ENCODE peak calls at places on chromosome 19, in four cellular contexts. T is RCC 7860, D is breast epithelium, P is kidney glomerular epithelial cell. E is an unnamed sample.

GRCh38 chr19:57210381-57210780 is 19.1 kb downstream of the ZNF264 start:
- DNase-seq in P (no peak), T (no peak), D (no peak), E (no peak)

GRCh38 chr19:14432817-14433453 is at the start of gene PKN1:
- DNase-seq in T (no peak), D (no peak), P (no peak), E (no peak)

GRCh38 chr19:43984687-43985000 is 656 bp downstream of the ZNF155 start:
- DNase-seq in T (no peak), D (no peak), P (no peak), E (no peak)

GRCh38 chr19:3024870-3025515 is 4.1 kb downstream of the TLE2 start:
- DNase-seq in P (no peak), D (no peak), T (no peak), E (no peak)

GRCh38 chr19:7618771-7619510 is 10.4 kb downstream of the XAB2 start:
- DNase-seq in P (no peak), T (no peak), D (peak), E (peak)

GRCh38 chr19:52638601-52639000 is 446 bp upstream of the ZNF83 start:
- DNase-seq in D (peak), P (peak), T (peak), E (no peak)

GRCh38 chr19:21462540-21462939 is 42.9 kb upstream of the ZNF429 start:
- DNase-seq in T (no peak), P (no peak), D (no peak), E (no peak)

GRCh38 chr19:1503089-1503924 is 9.5 kb downstream of the ADAMTSL5 start:
- DNase-seq in D (no peak), P (no peak), T (no peak), E (no peak)

GRCh38 chr19:7870571-7871279 is 3.5 kb downstream of the PRR36 start:
- DNase-seq in D (peak), T (peak), P (no peak), E (peak)

GRCh38 chr19:934865-935422 is 9.1 kb downstream of the ARID3A start:
- DNase-seq in P (no peak), T (no peak), D (peak), E (no peak)

GRCh38 chr19:9917322-9917721 is 19.0 kb downstream of the OLFM2 start:
- DNase-seq in T (no peak), D (no peak), P (peak), E (peak)

GRCh38 chr19:15404780-15405211 is 14.0 kb downstream of the AKAP8L start:
- DNase-seq in P (peak), T (no peak), D (no peak), E (peak)

GRCh38 chr19:1026189-1027019 is at the start of gene CNN2:
- DNase-seq in P (peak), D (peak), T (peak), E (peak)

GRCh38 chr19:1560281-1560882 is 7.7 kb downstream of the MEX3D start:
- DNase-seq in D (no peak), T (no peak), P (no peak), E (no peak)

GRCh38 chr19:30546332-30546731 is 174.1 kb downstream of the ZNF536 start:
- DNase-seq in D (no peak), P (no peak), T (no peak), E (no peak)

GRCh38 chr19:17680235-17680722 is 7.9 kb downstream of the UNC13A start:
- DNase-seq in P (no peak), T (peak), D (peak), E (peak)

GRCh38 chr19:47490847-47491246 is 6.8 kb upstream of the KPTN start:
- DNase-seq in P (no peak), D (no peak), T (no peak), E (no peak)

GRCh38 chr19:18173054-18173571 is 500 bp upstream of the IFI30 start:
- DNase-seq in T (no peak), P (no peak), D (peak), E (no peak)

GRCh38 chr19:370641-371330 is 26.2 kb upstream of the MIER2 start:
- DNase-seq in T (no peak), D (no peak), P (no peak), E (no peak)

GRCh38 chr19:29119582-29119981 is 93.4 kb downstream of the UQCRFS1 start:
- DNase-seq in T (no peak), D (no peak), P (peak), E (peak)

GRCh38 chr19:7628589-7629311 is 595 bp downstream of the XAB2 start:
- DNase-seq in T (no peak), P (no peak), D (no peak), E (no peak)

GRCh38 chr19:53521373-53522202 is 16.4 kb upstream of the ZNF331 start:
- DNase-seq in T (no peak), D (no peak), P (no peak), E (no peak)

GRCh38 chr19:36121486-36122124 is 6.3 kb downstream of the TBCB start:
- DNase-seq in T (no peak), P (no peak), D (no peak), E (no peak)

GRCh38 chr19:34337747-34338146 is 27.2 kb upstream of the GPI start:
- DNase-seq in P (no peak), T (no peak), D (no peak), E (no peak)

GRCh38 chr19:43596842-43597461 is 557 bp downstream of the ZNF576 start:
- DNase-seq in P (no peak), D (no peak), T (no peak), E (no peak)

GRCh38 chr19:18046066-18046718 is 38.2 kb downstream of the ARRDC2 start:
- DNase-seq in D (peak), P (peak), T (peak), E (peak)

GRCh38 chr19:13978306-13978705 is 26.0 kb downstream of the DCAF15 start:
- DNase-seq in D (peak), T (no peak), P (no peak), E (peak)

GRCh38 chr19:1251233-1251502 is 2.8 kb downstream of the MIDN start:
- DNase-seq in D (no peak), T (peak), P (no peak), E (no peak)

GRCh38 chr19:14561832-14562351 is 10.0 kb downstream of the NDUFB7 start:
- DNase-seq in D (peak), P (peak), T (peak), E (peak)

GRCh38 chr19:23541991-23542390 is 145.0 kb downstream of the ZNF675 start:
- DNase-seq in P (no peak), D (no peak), T (no peak), E (no peak)

GRCh38 chr19:45615795-45616708 is 14.0 kb upstream of the GPR4 start:
- DNase-seq in P (peak), D (no peak), T (peak), E (peak)

GRCh38 chr19:48806518-48806817 is 4.4 kb downstream of the BCAT2 start:
- DNase-seq in P (no peak), T (peak), D (no peak), E (no peak)

GRCh38 chr19:55685776-55686175 is 10.8 kb downstream of the EPN1 start:
- DNase-seq in P (no peak), D (no peak), T (no peak), E (no peak)

GRCh38 chr19:31232220-31232619 is 117.0 kb downstream of the TSHZ3 start:
- DNase-seq in D (no peak), T (no peak), P (no peak), E (peak)

GRCh38 chr19:6481541-6482342 is at the start of gene DENND1C:
- DNase-seq in P (no peak), D (no peak), T (no peak), E (no peak)

E was measured in renal cortical epithelial cell.